ENCODE peak calls at places on chromosome 1, in nine cellular contexts. K is CD8-positive, alpha-beta memory T cell; F is ascending aorta; Y is CD4-positive, CD25-positive, alpha-beta regulatory T cell; D is RWPE2; W is astrocyte; V is IMR-90; J is transverse colon; A is left ventricle myocardium inferior. P is an unnamed sample.

GRCh38 chr1:53107570-53108322 is 34.7 kb downstream of the SLC1A7 start:
- DNase-seq in D (no peak), W (peak; percentile 95), V (peak; percentile 94), A (no peak), Y (no peak), J (no peak), K (no peak), F (no peak), P (no peak)

GRCh38 chr1:223708001-223708359 is 4.4 kb upstream of the CAPN2 start:
- DNase-seq in K (no peak), J (peak; percentile 44), D (no peak), A (no peak), Y (no peak), W (no peak), F (no peak), V (no peak), P (no peak)

GRCh38 chr1:83006271-83006670 is 992.7 kb downstream of the TTLL7 start:
- DNase-seq in J (no peak), W (no peak), V (no peak), K (no peak), A (no peak), D (no peak), Y (no peak), F (no peak), P (no peak)

GRCh38 chr1:150420560-150421265 is 56.8 kb downstream of the RPRD2 start:
- DNase-seq in D (no peak), A (no peak), F (no peak), K (no peak), J (no peak), V (peak; percentile 39), Y (no peak), W (peak; percentile 40), P (no peak)

GRCh38 chr1:53585116-53585515 is 125.9 kb downstream of the DMRTB1 start:
- DNase-seq in J (peak; percentile 21), V (peak; percentile 83), K (peak; percentile 21), D (no peak), Y (peak; percentile 24), W (peak; percentile 20), F (no peak), A (no peak), P (peak; percentile 11)

GRCh38 chr1:47751188-47751587 is 246.0 kb downstream of the TRABD2B start:
- DNase-seq in J (no peak), A (no peak), W (no peak), D (no peak), K (no peak), V (no peak), Y (no peak), F (no peak), P (no peak)

GRCh38 chr1:83970802-83971201 is 28.1 kb downstream of the TTLL7 start:
- DNase-seq in J (no peak), V (no peak), D (no peak), K (no peak), W (no peak), A (no peak), F (no peak), Y (no peak), P (no peak)

GRCh38 chr1:119327066-119327435 is 41.5 kb upstream of the HAO2 start:
- DNase-seq in D (no peak), V (no peak), W (peak; percentile 3), A (no peak), J (no peak), K (no peak), Y (no peak), F (no peak), P (no peak)

GRCh38 chr1:151106891-151107290 is 36.3 kb downstream of the GABPB2 start:
- DNase-seq in F (no peak), K (no peak), Y (no peak), J (no peak), V (peak; percentile 68), A (no peak), D (no peak), W (peak; percentile 32), P (no peak)

GRCh38 chr1:226948480-226948879 is 8.4 kb downstream of the COQ8A start:
- DNase-seq in Y (no peak), F (no peak), D (no peak), J (no peak), W (no peak), V (no peak), A (no peak), K (no peak), P (no peak)

GRCh38 chr1:184039126-184039525 is 1.6 kb upstream of the COLGALT2 start:
- DNase-seq in V (no peak), K (no peak), A (no peak), F (no peak), D (no peak), Y (no peak), J (no peak), W (no peak), P (no peak)

GRCh38 chr1:47865881-47866535 is 131.2 kb downstream of the TRABD2B start:
- DNase-seq in D (no peak), F (no peak), J (no peak), K (no peak), V (no peak), Y (no peak), W (no peak), A (no peak), P (no peak)

GRCh38 chr1:19254416-19254815 is 2.8 kb downstream of the MRTO4 start:
- DNase-seq in V (no peak), W (no peak), Y (no peak), A (no peak), J (no peak), F (no peak), K (no peak), D (no peak), P (no peak)

GRCh38 chr1:26730695-26731094 is 34.9 kb downstream of the ARID1A start:
- DNase-seq in K (no peak), J (no peak), Y (no peak), A (no peak), F (no peak), D (no peak), W (peak; percentile 55), V (peak; percentile 90), P (no peak)

GRCh38 chr1:14441302-14441741 is 157.2 kb upstream of the KAZN start:
- DNase-seq in V (peak; percentile 83), D (peak; percentile 91), J (no peak), A (no peak), K (no peak), Y (no peak), W (peak; percentile 95), F (no peak), P (no peak)

GRCh38 chr1:100528861-100529260 is 9.1 kb upstream of the GPR88 start:
- DNase-seq in Y (no peak), W (peak; percentile 82), A (no peak), K (no peak), V (peak; percentile 64), J (no peak), F (no peak), D (no peak), P (no peak)

GRCh38 chr1:9260086-9260766 is 25.7 kb downstream of the H6PD start:
- DNase-seq in W (no peak), K (no peak), D (no peak), A (no peak), J (no peak), F (no peak), Y (no peak), V (no peak), P (no peak)

GRCh38 chr1:50661626-50662025 is 238.4 kb upstream of the DMRTA2 start:
- DNase-seq in J (no peak), V (peak; percentile 73), Y (no peak), F (no peak), D (no peak), K (no peak), A (no peak), W (peak; percentile 53), P (no peak)
- H3K27ac ChIP-seq in J (no peak overlapping the region), V (no peak overlapping the region), Y (no peak overlapping the region), F (no peak overlapping the region), D (no peak overlapping the region), K (no peak overlapping the region), A (no peak overlapping the region), W (no peak overlapping the region), P (no peak overlapping the region)

GRCh38 chr1:31985430-31985829 is 28.2 kb upstream of the KHDRBS1 start:
- DNase-seq in V (peak; percentile 36), A (no peak), Y (no peak), F (no peak), D (no peak), W (no peak), J (no peak), K (peak; percentile 11), P (no peak)
- H3K4me3 ChIP-seq in V (no peak overlapping the region), A (no peak overlapping the region), Y (peak overlapping the region; percentile 29), F (no peak overlapping the region), D (no peak overlapping the region), W (no peak overlapping the region), J (no peak overlapping the region), K (peak overlapping the region; percentile 9), P (no peak overlapping the region)

GRCh38 chr1:17020502-17020901 is 8.8 kb upstream of the ATP13A2 start:
- DNase-seq in A (no peak), W (no peak), F (no peak), J (no peak), D (no peak), Y (no peak), K (no peak), V (no peak), P (no peak)
- H3K36me3 ChIP-seq in A (peaks cover 81% of the 10 kb centered on the region), W (peaks cover 44% of the 10 kb centered on the region), F (peaks cover 78% of the 10 kb centered on the region), J (peaks cover 68% of the 10 kb centered on the region), D (peaks cover 73% of the 10 kb centered on the region), Y (peaks cover 71% of the 10 kb centered on the region), K (peaks cover 57% of the 10 kb centered on the region), V (peaks cover 53% of the 10 kb centered on the region), P (peaks cover 24% of the 10 kb centered on the region)

DNA sequence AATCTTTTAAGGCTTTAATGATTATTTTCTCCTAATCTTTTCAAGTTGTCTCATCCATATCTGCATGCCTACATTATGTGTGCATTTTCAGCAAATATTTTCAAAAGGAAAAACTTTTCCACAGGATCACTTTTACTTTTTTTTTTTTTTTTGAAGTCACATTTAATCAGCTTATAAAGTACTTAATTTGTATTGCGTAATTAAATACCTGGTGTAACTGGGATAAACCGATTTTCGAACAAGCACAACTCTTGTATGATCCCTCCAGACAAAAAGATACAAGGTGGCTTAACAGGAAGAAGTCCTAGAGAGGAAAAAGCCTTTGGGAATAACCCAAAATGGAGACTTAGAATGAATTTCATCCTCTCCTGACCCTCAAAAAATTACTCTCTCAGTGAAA is 1.3 kb upstream of the ATP6V1G3 start:
- DNase-seq in W (no peak), F (no peak), Y (no peak), V (no peak), K (no peak), J (no peak), D (no peak), A (no peak), P (no peak)
- H3K27ac ChIP-seq in W (no peak overlapping the region), F (no peak overlapping the region), Y (no peak overlapping the region), V (no peak overlapping the region), K (no peak overlapping the region), J (no peak overlapping the region), D (no peak overlapping the region), A (no peak overlapping the region), P (no peak overlapping the region)

GRCh38 chr1:110872745-110873435 is at the start of gene CD53:
- DNase-seq in D (no peak), W (no peak), J (peak; percentile 37), A (no peak), F (no peak), K (peak; percentile 84), Y (peak; percentile 75), V (no peak), P (peak; percentile 61)
- H3K4me3 ChIP-seq in D (no peak within 1 kb of the TSS), W (no peak within 1 kb of the TSS), J (no peak within 1 kb of the TSS), A (peak within 1 kb of the TSS; percentile 48), F (peak within 1 kb of the TSS; percentile 23), K (peak within 1 kb of the TSS; percentile 94), Y (peak within 1 kb of the TSS; percentile 99), V (no peak within 1 kb of the TSS), P (peak within 1 kb of the TSS; percentile 84)

GRCh38 chr1:20846461-20847374 is 59.6 kb upstream of the HP1BP3 start:
- DNase-seq in V (peak; percentile 20), D (no peak), K (no peak), J (no peak), A (no peak), Y (no peak), W (peak; percentile 22), F (no peak), P (no peak)
- H3K36me3 ChIP-seq in V (peaks cover 22% of the 10 kb centered on the region), D (peaks cover 50% of the 10 kb centered on the region), K (no peaks in the 10 kb centered on the region), J (peaks cover 12% of the 10 kb centered on the region), A (peaks cover 45% of the 10 kb centered on the region), Y (peaks cover 28% of the 10 kb centered on the region), W (peaks cover 8% of the 10 kb centered on the region), F (peaks cover 30% of the 10 kb centered on the region), P (no peaks in the 10 kb centered on the region)